ENCODE peak calls at places on chromosomes 4 and X, in six cellular contexts. D, U, W, N, E and M are unnamed samples.

GRCh38 chr4:23130845-23131244 is 438.1 kb downstream of the GBA3 start:
- DNase-seq in W (no peak), D (no peak), E (no peak), N (no peak), U (no peak), M (no peak)

GRCh38 chr4:126144838-126145237 is 830.1 kb downstream of the FAT4 start:
- DNase-seq in N (no peak), U (no peak), D (no peak), W (no peak), E (no peak), M (no peak)

GRCh38 chrX:71096702-71097032 is 1.0 kb downstream of the FOXO4 start:
- DNase-seq in W (no peak), E (no peak), U (no peak), N (no peak), D (no peak), M (no peak)

GRCh38 chr4:182085051-182085480 is 158.1 kb upstream of the TENM3 start:
- DNase-seq in U (no peak), D (no peak), W (no peak), N (no peak), E (no peak), M (no peak)

GRCh38 chr4:89737888-89738287 is 99.1 kb downstream of the SNCA start:
- DNase-seq in E (peak; percentile 36), N (no peak), D (no peak), U (no peak), W (peak; percentile 58), M (no peak)

GRCh38 chrX:42149786-42150185 is 226.4 kb upstream of the CASK start:
- DNase-seq in U (no peak), E (peak; percentile 56), D (no peak), N (no peak), W (peak; percentile 2), M (no peak)

GRCh38 chr4:164379694-164380093 is 374.2 kb upstream of the SMIM31 start:
- DNase-seq in U (no peak), W (no peak), D (no peak), E (no peak), N (no peak), M (no peak)

GRCh38 chrX:1391370-1391706 is 575 bp downstream of the SLC25A6 start:
- DNase-seq in E (no peak), U (no peak), N (no peak), W (no peak), D (no peak), M (no peak)

GRCh38 chr4:99436976-99437655 is 2.0 kb upstream of the ADH7 start:
- DNase-seq in U (no peak), N (no peak), E (no peak), W (no peak), D (no peak), M (no peak)

GRCh38 chrX:72569786-72570185 is 2.9 kb downstream of the HDAC8 start:
- DNase-seq in D (no peak), E (peak; percentile 75), W (peak; percentile 67), N (no peak), U (no peak), M (no peak)

GRCh38 chr4:182897601-182898478 is 19.3 kb downstream of the DCTD start:
- DNase-seq in D (no peak), N (peak; percentile 70), U (no peak), W (no peak), E (no peak), M (no peak)

GRCh38 chr4:53830511-53830910 is 233.9 kb downstream of the CHIC2 start:
- DNase-seq in W (no peak), U (peak; percentile 60), E (no peak), N (no peak), D (no peak), M (no peak)

GRCh38 chrX:123422875-123423274 is 238.8 kb downstream of the GRIA3 start:
- DNase-seq in U (peak; percentile 15), D (no peak), W (peak; percentile 27), N (no peak), E (peak; percentile 39), M (no peak)

GRCh38 chr4:157992948-157993839 is 179.6 kb downstream of the GASK1B start:
- DNase-seq in D (no peak), W (no peak), E (no peak), N (no peak), U (no peak), M (no peak)

GRCh38 chr4:175514174-175514573 is 297.9 kb downstream of the GPM6A start:
- DNase-seq in U (no peak), D (no peak), E (no peak), N (no peak), W (no peak), M (no peak)

GRCh38 chr4:87112063-87112462 is 108.4 kb downstream of the KLHL8 start:
- DNase-seq in U (no peak), W (no peak), N (no peak), E (no peak), D (no peak), M (no peak)

GRCh38 chr4:123545569-123546122 is 149.1 kb downstream of the SPRY1 start:
- DNase-seq in N (no peak), U (no peak), E (no peak), W (no peak), D (no peak), M (no peak)

GRCh38 chr4:48295116-48295515 is 25.5 kb upstream of the TEC start:
- DNase-seq in W (no peak), E (no peak), U (no peak), D (no peak), N (no peak), M (no peak)

GRCh38 chr4:93199492-93199891 is 629.1 kb upstream of the ATOH1 start:
- DNase-seq in N (no peak), U (no peak), E (peak; percentile 54), D (no peak), W (peak; percentile 28), M (no peak)

GRCh38 chrX:80246273-80246672 is 174.0 kb upstream of the TENT5D start:
- DNase-seq in U (no peak), E (peak; percentile 3), W (no peak), D (no peak), N (no peak), M (no peak)

GRCh38 chr4:108885211-108885610 is 122.4 kb upstream of the ETNPPL start:
- DNase-seq in E (peak; percentile 23), D (no peak), N (no peak), U (no peak), W (no peak), M (no peak)

GRCh38 chrX:39327255-39327654 is 526.0 kb downstream of the MID1IP1 start:
- DNase-seq in D (no peak), W (no peak), U (no peak), N (no peak), E (no peak), M (no peak)

GRCh38 chr4:16608123-16608522 is 290.3 kb downstream of the LDB2 start:
- DNase-seq in W (no peak), N (no peak), U (no peak), E (peak; percentile 82), D (no peak), M (no peak)

GRCh38 chr4:40502936-40503335 is 126.7 kb downstream of the RBM47 start:
- DNase-seq in N (no peak), W (no peak), U (no peak), E (peak; percentile 13), D (peak; percentile 34), M (no peak)

GRCh38 chr4:14339715-14340114 is 662.6 kb upstream of the CPEB2 start:
- DNase-seq in U (no peak), N (no peak), E (no peak), D (no peak), W (no peak), M (no peak)

GRCh38 chrX:109409181-109409580 is 72.7 kb downstream of the GUCY2F start:
- DNase-seq in E (no peak), W (no peak), U (no peak), D (no peak), N (no peak), M (no peak)
- H3K4me3 ChIP-seq in E (no peak overlapping the region), W (no peak overlapping the region), U (no peak overlapping the region), D (no peak overlapping the region), N (no peak overlapping the region), M (no peak overlapping the region)

GRCh38 chr4:169271692-169272007 is 894 bp upstream of the SH3RF1 start:
- DNase-seq in N (no peak), E (no peak), W (no peak), D (no peak), U (peak; percentile 34), M (no peak)
- TF ChIP-seq CTCF in N (no peak), E (no peak), W (no peak), D (no peak), U (no peak), M (no peak)

GRCh38 chrX:68696267-68696666 is 48.8 kb downstream of the STARD8 start:
- DNase-seq in D (no peak), W (no peak), N (no peak), U (no peak), E (no peak), M (no peak)
- H3K4me3 ChIP-seq in D (no peak overlapping the region), W (no peak overlapping the region), N (peak overlapping the region; percentile 61), U (no peak overlapping the region), E (no peak overlapping the region), M (no peak overlapping the region)

DNA sequence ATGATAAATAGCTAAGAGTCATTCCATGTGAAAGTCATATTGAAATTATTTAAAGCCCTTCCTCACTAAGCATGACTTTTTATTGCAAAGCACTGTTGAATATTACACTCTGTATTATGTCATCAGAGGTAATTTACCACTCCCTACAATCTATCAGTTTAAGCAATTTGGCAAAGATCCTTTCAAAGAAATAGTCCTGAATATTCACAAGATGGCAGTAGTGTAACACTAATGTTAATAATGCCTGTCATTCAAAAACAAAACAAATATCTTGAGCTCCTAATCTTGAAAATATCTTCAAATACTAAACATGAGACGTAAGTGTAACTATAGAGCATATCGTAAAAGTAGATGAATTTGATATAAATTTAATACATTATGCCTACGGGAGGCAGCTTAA is 208.6 kb upstream of the TECRL start:
- DNase-seq in W (peak; percentile 4), E (no peak), U (no peak), D (no peak), N (no peak), M (no peak)
- TF ChIP-seq CTCF in W (peak; percentile 23), E (no peak), U (no peak), D (no peak), N (no peak), M (no peak)

GRCh38 chrX:153646620-153647373 is at the start of gene DUSP9:
- DNase-seq in E (peak; percentile 29), U (peak; percentile 19), W (no peak), D (no peak), N (peak; percentile 31), M (no peak)
- H3K4me3 ChIP-seq in E (no peak within 1 kb of the TSS), U (no peak within 1 kb of the TSS), W (no peak within 1 kb of the TSS), D (no peak within 1 kb of the TSS), N (no peak within 1 kb of the TSS), M (no peak within 1 kb of the TSS)

GRCh38 chr4:7007944-7008343 is 35.2 kb upstream of the TADA2B start:
- DNase-seq in E (no peak), D (no peak), W (peak; percentile 16), N (no peak), U (no peak), M (no peak)
- TF ChIP-seq CTCF in E (no peak), D (no peak), W (no peak), N (no peak), U (no peak), M (no peak)

GRCh38 chr4:11429646-11430045 is 952 bp upstream of the HS3ST1 start:
- DNase-seq in N (no peak), D (no peak), U (peak; percentile 58), E (no peak), W (no peak), M (no peak)
- H3K4me3 ChIP-seq in N (peak overlapping the region; percentile 58), D (peak overlapping the region; percentile 72), U (peak overlapping the region; percentile 33), E (peak overlapping the region; percentile 67), W (peak overlapping the region; percentile 78), M (peak overlapping the region; percentile 70)